ENCODE peak calls at places on chromosome 16, in six cellular contexts. S is H9, H is uterus, D is heart right ventricle, B is HCT116, V is upper lobe of right lung. E is an unnamed sample.

GRCh38 chr16:12651765-12652531 is 151.7 kb downstream of the CPPED1 start:
- DNase-seq in S (no peak), H (no peak), D (no peak), B (no peak), V (no peak), E (no peak)

GRCh38 chr16:27982184-27982583 is 81.3 kb downstream of the GSG1L start:
- DNase-seq in S (no peak), H (no peak), D (no peak), B (peak; percentile 42), V (peak; percentile 5), E (no peak)

GRCh38 chr16:24539850-24540484 is 601 bp downstream of the RBBP6 start:
- DNase-seq in S (no peak), H (peak; percentile 57), D (peak; percentile 53), B (no peak), V (peak; percentile 88), E (peak; percentile 54)

GRCh38 chr16:14677627-14678026 is 16.5 kb downstream of the PLA2G10 start:
- DNase-seq in S (no peak), H (no peak), D (no peak), B (no peak), V (no peak), E (no peak)

GRCh38 chr16:12572316-12572985 is 231.2 kb downstream of the CPPED1 start:
- DNase-seq in S (no peak), H (no peak), D (no peak), B (no peak), V (no peak), E (no peak)

GRCh38 chr16:75379911-75380847 is 53.1 kb downstream of the CFDP1 start:
- DNase-seq in S (no peak), H (no peak), D (no peak), B (no peak), V (no peak), E (peak; percentile 49)

GRCh38 chr16:58026705-58027340 is 1.3 kb downstream of the MMP15 start:
- DNase-seq in S (no peak), H (no peak), D (no peak), B (no peak), V (peak; percentile 71), E (no peak)

GRCh38 chr16:64133396-64133795 is 988.5 kb downstream of the CDH11 start:
- DNase-seq in S (no peak), H (no peak), D (peak; percentile 11), B (no peak), V (no peak), E (no peak)

GRCh38 chr16:49600541-49600940 is 226.9 kb downstream of the C16orf78 start:
- DNase-seq in S (peak; percentile 27), H (peak; percentile 11), D (no peak), B (no peak), V (no peak), E (no peak)

GRCh38 chr16:27475561-27475960 is 73.6 kb downstream of the IL21R start:
- DNase-seq in S (no peak), H (no peak), D (no peak), B (no peak), V (no peak), E (no peak)

GRCh38 chr16:55294947-55295346 is 29.1 kb upstream of the IRX6 start:
- DNase-seq in S (no peak), H (no peak), D (peak; percentile 43), B (no peak), V (no peak), E (no peak)

GRCh38 chr16:83095926-83096692 is 469.3 kb downstream of the CDH13 start:
- DNase-seq in S (no peak), H (no peak), D (no peak), B (no peak), V (no peak), E (no peak)

GRCh38 chr16:69405757-69406156 is 18.7 kb upstream of the CYB5B start:
- DNase-seq in S (no peak), H (no peak), D (no peak), B (no peak), V (no peak), E (no peak)

GRCh38 chr16:67198238-67198734 is 645 bp upstream of the ELMO3 start:
- DNase-seq in S (peak; percentile 79), H (no peak), D (no peak), B (peak; percentile 64), V (peak; percentile 82), E (peak; percentile 56)

GRCh38 chr16:18979936-18980335 is 3.8 kb upstream of the TMC7 start:
- DNase-seq in S (no peak), H (no peak), D (no peak), B (no peak), V (no peak), E (no peak)

GRCh38 chr16:65959978-65960377 is 406.5 kb upstream of the CDH5 start:
- DNase-seq in S (no peak), H (no peak), D (no peak), B (no peak), V (no peak), E (no peak)

GRCh38 chr16:83187404-83187803 is 560.6 kb downstream of the CDH13 start:
- DNase-seq in S (no peak), H (no peak), D (no peak), B (no peak), V (no peak), E (no peak)

GRCh38 chr16:85746431-85747227 is 4.3 kb downstream of the C16orf74 start:
- DNase-seq in S (peak; percentile 65), H (no peak), D (no peak), B (peak; percentile 89), V (no peak), E (peak; percentile 73)

GRCh38 chr16:77564791-77565390 is 130.1 kb upstream of the ADAMTS18 start:
- DNase-seq in S (no peak), H (no peak), D (no peak), B (no peak), V (no peak), E (no peak)

GRCh38 chr16:67013823-67014640 is 14.9 kb upstream of the CBFB start:
- DNase-seq in S (peak; percentile 53), H (peak; percentile 80), D (peak; percentile 84), B (no peak), V (peak; percentile 85), E (peak; percentile 78)

GRCh38 chr16:68446941-68447675 is 1.2 kb downstream of the SMPD3 start:
- DNase-seq in S (no peak), H (no peak), D (no peak), B (no peak), V (no peak), E (no peak)

GRCh38 chr16:2716101-2716885 is 3.7 kb downstream of the PRSS27 start:
- DNase-seq in S (no peak), H (no peak), D (no peak), B (no peak), V (no peak), E (no peak)

GRCh38 chr16:12458591-12459400 is 344.9 kb downstream of the CPPED1 start:
- DNase-seq in S (no peak), H (no peak), D (no peak), B (no peak), V (peak; percentile 76), E (no peak)

GRCh38 chr16:53482123-53482522 is 20.9 kb downstream of the AKTIP start:
- DNase-seq in S (no peak), H (no peak), D (no peak), B (no peak), V (no peak), E (no peak)

GRCh38 chr16:88505405-88506082 is 52.5 kb downstream of the ZFPM1 start:
- DNase-seq in S (peak; percentile 50), H (peak; percentile 37), D (no peak), B (peak; percentile 60), V (peak; percentile 80), E (peak; percentile 57)

GRCh38 chr16:31141489-31142108 is 6.1 kb upstream of the PRSS8 start:
- DNase-seq in S (peak; percentile 54), H (peak; percentile 51), D (no peak), B (no peak), V (peak; percentile 70), E (peak; percentile 48)

GRCh38 chr16:27230562-27230991 is 27.3 kb downstream of the KDM8 start:
- DNase-seq in S (no peak), H (no peak), D (no peak), B (no peak), V (no peak), E (no peak)

GRCh38 chr16:1333149-1333812 is at the start of gene BAIAP3:
- DNase-seq in S (peak; percentile 70), H (no peak), D (no peak), B (no peak), V (no peak), E (peak; percentile 85)

GRCh38 chr16:1330260-1330914 is 3.1 kb upstream of the BAIAP3 start:
- DNase-seq in S (peak; percentile 79), H (no peak), D (no peak), B (no peak), V (no peak), E (no peak)

GRCh38 chr16:1332618-1333148 is 762 bp upstream of the BAIAP3 start:
- DNase-seq in S (no peak), H (no peak), D (no peak), B (no peak), V (no peak), E (no peak)

GRCh38 chr16:1331712-1332617 is 1.5 kb upstream of the BAIAP3 start:
- DNase-seq in S (peak; percentile 96), H (peak; percentile 61), D (peak; percentile 74), B (peak; percentile 33), V (peak; percentile 80), E (peak; percentile 93)

DNA sequence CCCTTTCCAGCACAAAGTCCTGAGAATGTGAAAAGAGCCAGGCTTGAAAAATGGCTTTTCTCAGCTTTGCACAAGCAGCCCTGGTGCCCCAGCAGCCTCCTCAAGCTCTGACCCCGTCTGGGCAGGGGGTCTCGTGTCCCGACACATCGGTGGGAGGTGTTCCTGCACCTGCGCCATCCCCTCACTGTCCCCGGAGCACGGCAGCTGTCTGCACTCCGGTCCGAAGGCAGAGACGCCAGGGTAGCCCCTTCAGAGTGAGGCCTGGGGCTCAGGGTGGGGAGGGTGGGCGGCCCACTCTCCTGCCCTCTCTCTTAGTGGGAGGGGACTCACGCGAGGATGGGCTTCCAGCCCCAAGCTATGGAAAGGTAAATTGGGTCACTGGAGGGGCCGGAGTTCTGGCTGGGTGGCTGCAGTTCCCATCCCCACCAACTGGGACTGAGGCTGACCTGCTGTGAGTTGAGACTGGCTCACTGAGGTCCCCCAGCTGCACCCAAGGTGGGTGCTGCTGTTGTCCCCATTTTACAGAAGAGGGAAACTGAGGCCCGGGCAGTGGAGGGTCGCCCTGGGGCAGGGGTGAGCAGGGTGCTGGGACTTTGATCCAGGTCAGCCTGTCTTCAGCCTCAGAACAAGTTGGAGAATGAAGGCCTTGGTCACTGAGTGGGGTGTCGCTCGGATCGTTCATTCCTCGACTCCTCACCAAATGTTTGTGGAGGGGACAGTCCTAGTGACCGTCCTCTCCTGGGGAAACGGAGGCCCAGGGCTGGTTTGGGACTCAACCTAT is 2.3 kb upstream of the BAIAP3 start:
- DNase-seq in S (no peak), H (no peak), D (no peak), B (no peak), V (no peak), E (no peak)
- TF ChIP-seq CTCF in S (no peak), H (no peak), D (no peak), B (no peak), V (no peak), E (no peak)

GRCh38 chr16:70679653-70680494 is 6.0 kb downstream of the MTSS2 start:
- DNase-seq in S (peak; percentile 79), H (no peak), D (no peak), B (no peak), V (no peak), E (peak; percentile 77)
- TF ChIP-seq CTCF in S (peak; percentile 65), H (peak; percentile 94), D (peak; percentile 83), B (no peak), V (peak; percentile 26), E (no peak)

GRCh38 chr16:8712589-8713361 is 38.4 kb downstream of the ABAT start:
- DNase-seq in S (peak; percentile 63), H (no peak), D (no peak), B (no peak), V (no peak), E (no peak)
- TF ChIP-seq CTCF in S (peak; percentile 26), H (no peak), D (no peak), B (no peak), V (no peak), E (no peak)

GRCh38 chr16:20336955-20337354 is 9.6 kb upstream of the GP2 start:
- DNase-seq in S (no peak), H (no peak), D (no peak), B (no peak), V (no peak), E (no peak)
- TF ChIP-seq CTCF in S (no peak), H (no peak), D (no peak), B (no peak), V (no peak), E (no peak)